ENCODE peak calls at places on chromosomes 7 and 10, in four cellular contexts. V, Y, T and S are unnamed samples.

GRCh38 chr10:514137-514671 is 175.3 kb downstream of the DIP2C start:
- DNase-seq in V (no peak), Y (no peak), T (no peak), S (no peak)

GRCh38 chr7:120949393-120949799 is 1.2 kb upstream of the ING3 start:
- DNase-seq in V (peak; percentile 34), Y (no peak), T (no peak), S (no peak)

GRCh38 chr10:80122746-80123145 is 9.8 kb upstream of the PLAC9 start:
- DNase-seq in V (no peak), Y (no peak), T (no peak), S (no peak)

GRCh38 chr7:76428149-76428823 is 3.5 kb downstream of the ZP3 start:
- DNase-seq in V (no peak), Y (no peak), T (peak; percentile 39), S (no peak)

GRCh38 chr7:80496586-80496985 is 15.3 kb downstream of the GNAT3 start:
- DNase-seq in V (no peak), Y (no peak), T (no peak), S (no peak)

GRCh38 chr10:80187465-80188409 is 17.6 kb downstream of the ANXA11 start:
- DNase-seq in V (no peak), Y (no peak), T (no peak), S (no peak)

GRCh38 chr10:6786579-6787031 is 206.5 kb upstream of the PRKCQ start:
- DNase-seq in V (peak; percentile 76), Y (peak; percentile 53), T (peak; percentile 48), S (peak; percentile 62)

GRCh38 chr7:35012155-35012554 is 25.1 kb downstream of the DPY19L1 start:
- DNase-seq in V (no peak), Y (no peak), T (no peak), S (no peak)

GRCh38 chr7:43666938-43667337 is 62.4 kb downstream of the COA1 start:
- DNase-seq in V (no peak), Y (no peak), T (no peak), S (peak; percentile 51)

GRCh38 chr10:99529483-99530107 is 3.1 kb upstream of the NKX2-3 start:
- DNase-seq in V (no peak), Y (no peak), T (no peak), S (no peak)

GRCh38 chr7:32427769-32428291 is 62.4 kb downstream of the LSM5 start:
- DNase-seq in V (peak; percentile 74), Y (peak; percentile 93), T (peak; percentile 77), S (peak; percentile 89)

GRCh38 chr7:32501522-32501921 is 6.2 kb downstream of the AVL9 start:
- DNase-seq in V (peak; percentile 56), Y (no peak), T (peak; percentile 54), S (peak; percentile 44)

GRCh38 chr7:111513566-111513965 is 48.7 kb downstream of the IMMP2L start:
- DNase-seq in V (no peak), Y (no peak), T (no peak), S (no peak)
- H3K27ac ChIP-seq in V (no peak overlapping the region), Y (no peak overlapping the region), T (no peak overlapping the region), S (no peak overlapping the region)

DNA sequence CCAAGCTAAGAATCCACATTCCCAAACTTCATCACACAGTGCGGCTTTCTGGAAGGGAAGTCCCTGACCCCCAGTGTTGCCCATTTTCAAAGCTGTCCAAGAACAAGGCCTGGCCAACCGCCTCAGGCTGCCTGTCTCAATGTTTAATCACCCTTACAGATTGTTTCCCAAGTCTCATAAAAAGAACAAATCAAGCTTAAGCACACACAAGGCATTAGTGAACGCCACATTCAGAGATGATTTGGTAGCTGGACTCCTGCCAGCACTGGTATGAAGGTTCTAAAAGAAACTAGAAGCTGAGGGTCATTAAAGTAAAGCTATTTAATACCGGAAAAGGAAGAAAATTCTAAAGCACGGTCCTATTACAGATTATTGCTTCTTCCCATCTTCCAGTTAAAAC is 35.6 kb downstream of the C10orf90 start:
- DNase-seq in V (no peak), Y (peak; percentile 8), T (peak; percentile 20), S (no peak)
- H3K4me3 ChIP-seq in V (no peak overlapping the region), Y (no peak overlapping the region), T (no peak overlapping the region), S (no peak overlapping the region)

DNA sequence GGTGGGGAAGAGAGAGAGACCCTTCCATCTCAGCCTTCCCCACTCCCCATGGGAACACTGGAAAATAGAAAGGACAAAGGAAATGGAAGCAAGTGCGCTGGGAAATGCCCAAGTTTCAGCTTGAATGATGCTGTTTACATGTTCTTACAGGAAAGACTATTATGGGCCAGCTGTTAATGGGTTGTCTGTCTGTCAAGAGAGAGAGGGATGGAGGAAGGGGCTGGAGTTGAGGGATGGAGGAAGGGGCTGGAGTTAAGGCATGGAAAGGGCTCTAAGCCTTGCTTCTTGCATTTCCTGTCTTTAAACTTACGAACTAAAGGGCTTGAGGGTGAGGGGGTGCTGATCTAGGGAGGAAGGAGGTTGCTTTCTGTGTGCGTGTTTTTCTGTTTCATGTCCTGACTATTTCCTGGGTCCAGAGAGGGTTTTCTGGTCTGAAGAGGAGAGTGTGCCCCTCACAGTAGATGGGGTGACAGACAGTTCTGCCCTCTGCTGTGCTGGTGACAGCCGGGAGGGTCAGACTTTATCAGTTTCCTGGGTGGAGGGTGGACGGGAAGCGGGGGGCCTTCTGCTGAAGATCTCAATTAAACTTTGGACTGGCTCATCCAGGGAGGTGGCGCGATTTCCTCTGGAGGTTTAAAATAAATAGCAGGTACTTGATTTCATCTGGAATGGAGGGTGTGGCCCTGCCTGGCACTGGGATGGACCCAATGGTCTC is 30.5 kb downstream of the GRK5 start:
- DNase-seq in V (peak; percentile 83), Y (no peak), T (no peak), S (no peak)
- H3K27ac ChIP-seq in V (peak overlapping the region; percentile 9), Y (peak overlapping the region; percentile 77), T (no peak overlapping the region), S (peak overlapping the region; percentile 78)

GRCh38 chr7:87475359-87476178 is at the start of gene ABCB4:
- DNase-seq in V (no peak), Y (peak; percentile 46), T (no peak), S (peak; percentile 17)
- H3K4me3 ChIP-seq in V (peak within 1 kb of the TSS; percentile 45), Y (peak within 1 kb of the TSS; percentile 64), T (no peak within 1 kb of the TSS), S (peak within 1 kb of the TSS; percentile 38)

DNA sequence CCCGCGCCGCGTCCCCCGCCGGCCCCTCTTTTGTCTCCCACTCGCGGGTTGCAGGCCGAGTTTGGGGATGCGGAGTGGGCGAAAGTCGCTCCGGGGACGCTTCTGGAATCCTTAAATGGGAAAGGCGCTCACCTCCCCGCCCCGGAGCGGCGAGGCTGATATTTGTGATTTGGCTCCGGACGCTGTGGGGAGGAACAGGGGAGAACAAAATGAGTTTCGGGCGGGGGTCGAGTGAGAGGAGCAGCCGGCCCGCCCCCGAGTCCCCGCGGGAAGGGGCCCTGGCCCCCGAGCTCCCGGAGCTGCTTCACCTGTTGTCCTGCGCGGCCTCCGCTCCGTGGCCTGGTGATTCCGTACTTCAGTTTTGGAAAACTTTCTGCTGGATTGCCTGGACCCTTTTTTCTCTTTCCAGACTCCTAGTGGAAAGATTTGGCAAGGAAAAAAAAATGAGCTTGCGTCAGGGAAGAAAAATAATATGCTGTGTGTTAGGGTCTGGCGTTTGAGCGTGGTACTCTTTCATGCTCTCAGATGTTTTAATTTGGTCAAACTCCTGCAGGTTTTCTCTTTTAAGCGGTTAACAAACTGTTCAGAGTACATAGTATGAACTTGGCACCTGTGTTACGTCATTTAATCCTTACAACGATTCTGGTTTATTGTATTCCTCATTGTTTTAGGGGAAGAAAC is 831 bp downstream of the BMPR1A start:
- DNase-seq in V (no peak), Y (peak; percentile 67), T (peak; percentile 51), S (peak; percentile 62)
- H3K27ac ChIP-seq in V (no peak overlapping the region), Y (peak overlapping the region; percentile 100), T (peak overlapping the region; percentile 72), S (peak overlapping the region; percentile 100)

DNA sequence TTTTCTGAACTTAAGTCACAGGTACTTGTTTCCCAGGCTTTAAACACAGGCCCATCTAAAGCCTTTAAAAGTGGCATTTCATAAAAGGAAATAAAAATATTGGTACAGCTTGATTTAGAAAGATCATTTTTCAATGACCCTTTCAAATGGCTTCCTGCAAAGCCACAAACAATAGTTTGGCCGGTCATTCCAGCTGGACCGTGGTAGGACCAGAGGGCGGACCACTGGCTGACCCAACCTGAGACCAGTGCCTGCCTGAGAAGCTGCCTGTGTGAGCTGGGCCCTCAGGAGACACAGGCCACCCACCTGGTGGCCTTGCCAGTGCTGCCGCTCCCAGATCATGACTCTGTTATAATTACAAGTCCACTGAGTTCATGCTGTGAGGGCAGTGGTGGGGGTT is 92.8 kb downstream of the EEPD1 start:
- DNase-seq in V (peak; percentile 44), Y (no peak), T (no peak), S (no peak)
- H3K4me3 ChIP-seq in V (no peak overlapping the region), Y (no peak overlapping the region), T (no peak overlapping the region), S (no peak overlapping the region)

GRCh38 chr10:35377050-35377723 is 40.9 kb downstream of the CCNY start:
- DNase-seq in V (no peak), Y (no peak), T (no peak), S (no peak)

GRCh38 chr10:35379226-35380137 is 43.2 kb downstream of the CCNY start:
- DNase-seq in V (peak; percentile 99), Y (peak; percentile 34), T (no peak), S (peak; percentile 89)

GRCh38 chr10:35375091-35375765 is 38.9 kb downstream of the CCNY start:
- DNase-seq in V (no peak), Y (no peak), T (peak; percentile 14), S (peak; percentile 36)

GRCh38 chr10:35382096-35382495 is 45.8 kb downstream of the CCNY start:
- DNase-seq in V (no peak), Y (no peak), T (no peak), S (no peak)

GRCh38 chr10:35378547-35379210 is 42.4 kb downstream of the CCNY start:
- DNase-seq in V (peak; percentile 73), Y (no peak), T (no peak), S (peak; percentile 51)
- H3K27ac ChIP-seq in V (peak overlapping the region; percentile 97), Y (peak overlapping the region; percentile 51), T (no peak overlapping the region), S (no peak overlapping the region)

GRCh38 chr10:31926154-31926553 is 2.5 kb downstream of the ARHGAP12 start:
- DNase-seq in V (no peak), Y (no peak), T (peak; percentile 8), S (no peak)
- H3K4me3 ChIP-seq in V (no peak overlapping the region), Y (no peak overlapping the region), T (peak overlapping the region; percentile 56), S (no peak overlapping the region)

DNA sequence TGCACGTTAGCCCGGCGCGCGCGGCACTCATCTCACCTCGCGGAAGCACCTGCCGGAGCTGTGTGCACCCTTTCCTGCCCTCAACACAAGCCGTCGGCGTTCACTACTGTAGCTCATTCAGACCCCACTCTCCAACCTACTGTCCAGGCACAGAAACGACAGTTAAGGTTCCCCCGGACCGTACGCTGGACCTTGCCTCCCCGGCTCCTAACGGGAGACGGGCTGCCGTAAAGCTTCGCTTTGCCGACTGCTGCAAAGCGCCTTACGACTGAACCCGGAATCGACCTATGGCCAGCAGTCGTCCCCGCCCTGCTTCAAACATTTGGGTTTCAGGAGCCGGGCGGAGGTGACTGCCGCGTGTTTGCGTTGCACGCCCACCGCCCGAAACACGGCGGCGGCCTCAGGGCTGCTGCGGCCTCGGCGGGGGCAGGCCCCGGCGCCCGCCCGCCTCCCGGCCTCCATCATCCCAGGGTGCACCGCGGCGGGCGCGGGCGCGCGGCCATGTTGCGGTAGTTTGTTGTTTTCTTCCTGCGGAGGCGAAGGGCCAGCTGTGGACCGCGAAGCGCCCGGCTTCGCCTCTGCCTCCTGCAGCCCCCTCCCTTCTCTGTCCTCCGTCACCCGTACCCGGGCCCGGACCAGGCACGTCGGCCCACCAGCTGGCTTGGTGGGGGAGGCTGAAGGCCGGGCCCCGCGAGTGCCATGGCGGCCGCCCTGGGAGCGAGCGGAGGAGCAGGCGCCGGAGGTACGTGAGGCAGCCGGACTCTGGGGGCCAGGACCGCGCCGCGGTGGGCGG is at the start of gene RBM33:
- DNase-seq in V (peak; percentile 87), Y (peak; percentile 90), T (peak; percentile 87), S (peak; percentile 87)
- H3K27ac ChIP-seq in V (peak within 1 kb of the TSS; percentile 92), Y (peak within 1 kb of the TSS; percentile 99), T (peak within 1 kb of the TSS; percentile 79), S (peak within 1 kb of the TSS; percentile 100)

DNA sequence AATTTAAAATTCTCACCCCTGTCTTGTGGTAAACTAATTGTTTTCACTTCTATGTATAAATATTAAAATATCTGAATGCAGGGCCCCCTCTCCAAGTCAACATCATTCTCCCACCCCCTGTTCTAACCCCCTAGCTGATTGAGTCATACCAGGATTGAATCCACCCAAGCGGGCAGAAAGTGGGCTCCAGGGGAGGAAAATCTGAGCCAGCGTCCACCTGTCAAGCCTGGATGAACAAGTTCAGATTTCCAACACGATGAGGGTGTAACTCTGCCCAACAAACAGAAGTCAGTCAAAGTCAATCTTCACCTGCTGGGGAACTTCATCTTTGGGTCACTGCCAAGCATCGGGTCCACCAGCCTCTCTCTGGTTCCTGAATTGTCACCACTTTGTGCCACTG is 163.0 kb upstream of the CELF2 start:
- DNase-seq in V (no peak), Y (no peak), T (no peak), S (no peak)
- H3K4me3 ChIP-seq in V (no peak overlapping the region), Y (no peak overlapping the region), T (no peak overlapping the region), S (no peak overlapping the region)